ENCODE peak calls at places on chromosomes 3 and 15, in four cellular contexts. I is IMR-90, P is GM12878, D is K562. R is an unnamed sample.

GRCh38 chr3:2516762-2517441 is 418.2 kb downstream of the CNTN4 start:
- DNase-seq in I (no peak), P (no peak), D (no peak), R (no peak)

GRCh38 chr15:46676233-46677206 is 1040.8 kb upstream of the SEMA6D start:
- DNase-seq in I (no peak), P (no peak), D (no peak), R (no peak)

GRCh38 chr3:25426408-25426807 is 1.7 kb upstream of the RARB start:
- DNase-seq in I (no peak), P (no peak), D (no peak), R (no peak)

GRCh38 chr3:42535981-42536784 is 33.7 kb downstream of the VIPR1 start:
- DNase-seq in I (no peak), P (no peak), D (peak), R (peak)

GRCh38 chr3:126621627-126622345 is 33.1 kb downstream of the TXNRD3 start:
- DNase-seq in I (peak), P (no peak), D (no peak), R (no peak)

GRCh38 chr3:60809857-60810256 is 441.4 kb downstream of the FHIT start:
- DNase-seq in I (no peak), P (no peak), D (no peak), R (no peak)

GRCh38 chr3:188627652-188628051 is 473.7 kb downstream of the LPP start:
- DNase-seq in I (peak), P (no peak), D (no peak), R (no peak)

GRCh38 chr3:155517907-155518306 is 224.4 kb upstream of the STRIT1 start:
- DNase-seq in I (no peak), P (no peak), D (no peak), R (no peak)

GRCh38 chr15:57509121-57509520 is 82.6 kb upstream of the MYZAP start:
- DNase-seq in I (no peak), P (no peak), D (no peak), R (no peak)

GRCh38 chr3:188749010-188749617 is 422.7 kb upstream of the TPRG1 start:
- DNase-seq in I (no peak), P (no peak), D (peak), R (no peak)

GRCh38 chr3:37935290-37935668 is 55.3 kb upstream of the VILL start:
- DNase-seq in I (peak), P (no peak), D (no peak), R (no peak)

GRCh38 chr3:156681003-156681402 is 6.6 kb downstream of the TIPARP start:
- DNase-seq in I (peak), P (no peak), D (no peak), R (no peak)

GRCh38 chr3:192038726-192039125 is 577.8 kb downstream of the PYDC2 start:
- DNase-seq in I (no peak), P (no peak), D (no peak), R (no peak)

GRCh38 chr15:70198441-70199123 is 100.9 kb upstream of the TLE3 start:
- DNase-seq in I (no peak), P (no peak), D (no peak), R (no peak)

GRCh38 chr15:68210821-68211655 is 5.9 kb upstream of the CALML4 start:
- DNase-seq in I (peak), P (no peak), D (peak), R (no peak)

GRCh38 chr15:98620020-98620419 is 28.3 kb upstream of the IGF1R start:
- DNase-seq in I (no peak), P (no peak), D (no peak), R (no peak)

GRCh38 chr3:140924097-140924873 is 17.4 kb upstream of the SLC25A36 start:
- DNase-seq in I (no peak), P (no peak), D (no peak), R (no peak)

GRCh38 chr3:139286241-139286640 is 57.6 kb upstream of the MRPS22 start:
- DNase-seq in I (no peak), P (no peak), D (no peak), R (no peak)

GRCh38 chr3:5806192-5806591 is 618.7 kb downstream of the EDEM1 start:
- DNase-seq in I (no peak), P (no peak), D (peak), R (no peak)

GRCh38 chr3:99645277-99646106 is 7.1 kb downstream of the COL8A1 start:
- DNase-seq in I (peak), P (no peak), D (peak), R (no peak)

GRCh38 chr15:66961407-66961884 is 104.0 kb upstream of the SMAD3 start:
- DNase-seq in I (peak), P (no peak), D (no peak), R (no peak)

GRCh38 chr15:38886315-38887163 is 321.9 kb upstream of the RASGRP1 start:
- DNase-seq in I (peak), P (no peak), D (no peak), R (no peak)

DNA sequence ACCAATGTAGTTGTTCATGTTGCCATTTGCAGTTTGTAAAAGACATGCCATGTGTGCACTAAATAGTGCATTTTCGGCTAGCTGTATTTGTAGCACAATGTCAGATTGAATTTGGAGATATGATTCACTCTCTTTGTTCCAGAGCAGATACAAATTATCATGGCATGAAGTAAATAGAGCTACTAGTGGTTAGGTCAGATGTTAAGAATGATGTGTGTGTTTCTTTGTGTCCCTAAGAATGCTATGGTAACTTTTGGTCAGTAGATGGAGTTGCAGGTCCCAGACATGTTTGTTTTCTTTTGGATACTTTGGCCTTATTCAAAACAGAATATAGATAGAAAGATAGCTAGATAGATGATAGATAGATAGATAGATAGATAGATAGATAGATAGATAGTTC is 595.8 kb downstream of the NLGN1 start:
- DNase-seq in I (peak), P (no peak), D (no peak), R (no peak)
- TF ChIP-seq CHD1 in I (no peak), P (no peak), D (no peak), R (no peak)

GRCh38 chr15:88654430-88655102 is 15.8 kb downstream of the ISG20 start:
- DNase-seq in I (no peak), P (no peak), D (no peak), R (no peak)

GRCh38 chr15:88651293-88651692 is 12.5 kb downstream of the ISG20 start:
- DNase-seq in I (peak), P (no peak), D (no peak), R (peak)

GRCh38 chr15:88651971-88652370 is 13.2 kb downstream of the ISG20 start:
- DNase-seq in I (no peak), P (no peak), D (no peak), R (no peak)

GRCh38 chr15:88653200-88654064 is 14.6 kb downstream of the ISG20 start:
- DNase-seq in I (no peak), P (no peak), D (no peak), R (no peak)

GRCh38 chr15:88652456-88653199 is 13.8 kb downstream of the ISG20 start:
- DNase-seq in I (no peak), P (no peak), D (no peak), R (peak)
- TF ChIP-seq RAD21 in I (no peak), P (no peak), D (no peak), R (no peak)

DNA sequence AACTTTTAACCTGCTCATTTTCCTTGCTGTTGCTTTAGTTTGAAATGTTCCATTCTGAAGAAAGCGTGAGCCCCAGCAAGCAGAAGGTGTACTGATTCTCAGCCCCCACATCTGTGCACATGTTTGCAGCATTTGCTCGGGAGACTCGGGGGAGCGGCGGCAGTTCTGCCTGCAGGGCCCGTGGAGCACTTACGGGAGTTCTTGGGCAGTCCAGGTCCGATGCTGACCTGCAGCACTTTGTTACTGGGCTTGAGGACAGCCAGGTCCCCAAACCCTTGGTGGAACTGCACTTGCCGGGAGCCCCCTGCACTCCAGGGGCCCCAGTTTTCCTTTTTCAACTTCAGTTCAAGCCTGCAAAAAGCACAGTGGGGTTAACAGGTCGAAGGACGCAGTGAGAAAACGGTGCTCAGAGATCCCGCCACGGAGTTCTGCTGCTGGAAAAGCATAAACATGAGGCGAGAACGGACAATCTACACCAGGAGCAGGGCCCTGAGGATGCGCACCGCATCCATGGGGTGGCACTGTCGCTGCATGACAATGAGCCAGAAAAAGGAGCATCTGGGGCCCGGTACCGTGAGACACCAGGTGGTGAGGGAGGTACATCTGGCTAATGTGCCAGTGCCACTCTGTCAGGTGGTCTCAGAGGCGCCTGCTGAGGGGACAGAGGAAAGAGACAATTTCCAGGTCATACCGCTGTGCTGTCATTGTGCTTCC is 45.6 kb upstream of the LDHAL6B start:
- DNase-seq in I (peak), P (no peak), D (peak), R (peak)
- TF ChIP-seq CHD1 in I (no peak), P (no peak), D (no peak), R (no peak)

DNA sequence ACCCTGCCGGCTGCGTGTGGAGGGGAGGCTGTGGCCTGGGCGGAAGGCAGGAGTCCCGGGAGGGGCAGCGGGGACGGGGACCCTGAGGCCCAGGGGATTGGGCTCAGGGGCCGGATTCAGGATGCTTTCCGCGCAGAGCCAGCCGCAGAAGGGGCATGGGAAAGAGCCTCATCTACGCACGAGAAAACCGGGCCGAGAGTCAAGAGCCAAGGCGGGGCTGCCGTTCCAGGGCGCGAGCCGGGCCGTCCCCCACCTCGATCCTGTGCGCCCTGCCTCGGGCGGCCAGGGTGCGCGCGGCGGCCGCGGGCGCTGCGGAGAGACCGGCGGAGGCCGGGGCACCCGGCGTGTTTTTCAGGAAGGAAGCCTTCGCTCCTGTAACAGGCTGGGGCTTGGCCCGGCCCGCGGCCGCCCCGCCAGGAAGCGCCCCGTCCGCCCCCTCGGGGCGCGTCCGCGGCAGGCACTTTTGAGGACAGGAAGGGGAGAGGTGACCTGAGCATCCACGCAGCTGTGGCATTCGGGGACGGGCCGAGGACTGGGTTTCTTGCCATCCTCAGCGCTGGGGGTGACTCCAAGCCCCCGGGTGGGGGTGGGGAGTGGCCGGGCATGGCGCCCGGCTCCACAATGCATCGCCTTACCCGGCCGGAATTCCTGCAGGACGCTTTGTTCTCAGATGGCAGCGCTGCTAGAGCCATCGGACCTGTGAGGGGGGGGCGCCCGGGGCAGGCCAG is 62.3 kb upstream of the GATA2 start:
- DNase-seq in I (no peak), P (no peak), D (no peak), R (no peak)
- TF ChIP-seq RAD21 in I (no peak), P (no peak), D (no peak), R (no peak)

DNA sequence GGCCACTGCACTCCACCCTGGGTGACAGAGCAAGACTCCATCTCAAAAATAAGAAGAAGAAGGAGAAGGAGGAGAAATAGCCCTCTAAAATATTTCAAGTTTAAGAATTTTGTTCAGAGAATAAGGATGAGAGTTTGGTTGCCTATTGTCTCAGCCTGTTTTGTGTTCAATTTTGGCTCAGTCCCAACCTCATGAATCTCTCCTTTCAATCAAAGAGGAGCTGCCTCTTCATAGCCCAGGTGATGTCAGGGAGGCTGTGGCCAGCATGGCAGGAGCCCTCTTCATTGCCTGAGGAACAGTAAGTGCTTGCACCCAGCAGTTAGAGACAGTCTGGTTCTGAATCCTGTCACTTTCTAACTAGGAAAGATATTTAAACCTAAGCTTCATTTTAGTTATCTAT is 55.0 kb downstream of the BDH1 start:
- DNase-seq in I (no peak), P (no peak), D (no peak), R (no peak)
- TF ChIP-seq CHD1 in I (no peak), P (no peak), D (no peak), R (no peak)

GRCh38 chr15:83762367-83762766 is 108.4 kb downstream of the ADAMTSL3 start:
- DNase-seq in I (no peak), P (no peak), D (no peak), R (no peak)

GRCh38 chr15:83766326-83766725 is 112.4 kb downstream of the ADAMTSL3 start:
- DNase-seq in I (peak), P (no peak), D (no peak), R (no peak)

GRCh38 chr15:83767786-83768185 is 113.9 kb downstream of the ADAMTSL3 start:
- DNase-seq in I (peak), P (no peak), D (no peak), R (no peak)

GRCh38 chr15:83769411-83769960 is 115.6 kb downstream of the ADAMTSL3 start:
- DNase-seq in I (no peak), P (peak), D (no peak), R (no peak)

GRCh38 chr15:83764201-83764839 is 110.4 kb downstream of the ADAMTSL3 start:
- DNase-seq in I (no peak), P (no peak), D (no peak), R (no peak)
- TF ChIP-seq RAD21 in I (no peak), P (no peak), D (no peak), R (no peak)